ENCODE peak calls at places on chromosomes 3 and 15, in eight cellular contexts. D, X, G, Y, Z, R, A and U are unnamed samples.

GRCh38 chr15:73717802-73718201 is 33.6 kb downstream of the CD276 start:
- DNase-seq in D (no peak), X (no peak), G (no peak), Y (no peak), Z (no peak), R (no peak), A (no peak), U (no peak)

GRCh38 chr3:116281313-116282143 is 163.8 kb downstream of the LSAMP start:
- DNase-seq in D (no peak), X (no peak), G (no peak), Y (no peak), Z (no peak), R (no peak), A (no peak), U (no peak)

GRCh38 chr3:196141866-196142673 is 60.2 kb upstream of the TFRC start:
- DNase-seq in D (peak), X (no peak), G (no peak), Y (no peak), Z (no peak), R (peak), A (no peak), U (no peak)

GRCh38 chr15:73305331-73306211 is 63.2 kb downstream of the HCN4 start:
- DNase-seq in D (peak), X (peak), G (peak), Y (no peak), Z (no peak), R (peak), A (no peak), U (no peak)

GRCh38 chr3:187811580-187812250 is 66.4 kb upstream of the BCL6 start:
- DNase-seq in D (peak), X (peak), G (no peak), Y (no peak), Z (no peak), R (no peak), A (peak), U (no peak)

GRCh38 chr3:136889947-136890346 is 27.9 kb downstream of the NCK1 start:
- DNase-seq in D (no peak), X (no peak), G (no peak), Y (no peak), Z (no peak), R (no peak), A (no peak), U (no peak)

GRCh38 chr3:16828815-16829214 is 55.9 kb upstream of the PLCL2 start:
- DNase-seq in D (no peak), X (peak), G (no peak), Y (no peak), Z (no peak), R (peak), A (peak), U (no peak)

GRCh38 chr3:75692061-75692460 is 27.9 kb downstream of the FRG2C start:
- DNase-seq in D (no peak), X (no peak), G (no peak), Y (no peak), Z (no peak), R (no peak), A (no peak), U (no peak)

GRCh38 chr3:111151438-111151837 is 79.8 kb downstream of the NECTIN3 start:
- DNase-seq in D (peak), X (peak), G (no peak), Y (no peak), Z (no peak), R (peak), A (peak), U (no peak)

GRCh38 chr15:65087873-65088642 is 11.5 kb downstream of the KBTBD13 start:
- DNase-seq in D (no peak), X (no peak), G (peak), Y (no peak), Z (no peak), R (no peak), A (no peak), U (no peak)

GRCh38 chr15:68265086-68265485 is 12.5 kb upstream of the FEM1B start:
- DNase-seq in D (no peak), X (no peak), G (no peak), Y (no peak), Z (no peak), R (no peak), A (no peak), U (no peak)

GRCh38 chr3:37935756-37936666 is 54.6 kb upstream of the VILL start:
- DNase-seq in D (peak), X (peak), G (no peak), Y (no peak), Z (no peak), R (peak), A (peak), U (no peak)

GRCh38 chr3:165518346-165518745 is 318.9 kb downstream of the BCHE start:
- DNase-seq in D (no peak), X (peak), G (no peak), Y (no peak), Z (no peak), R (no peak), A (no peak), U (no peak)

GRCh38 chr15:66078196-66078928 is 175.2 kb downstream of the MEGF11 start:
- DNase-seq in D (no peak), X (no peak), G (no peak), Y (peak), Z (no peak), R (no peak), A (no peak), U (peak)

GRCh38 chr3:58066842-58067241 is 58.6 kb downstream of the FLNB start:
- DNase-seq in D (no peak), X (peak), G (no peak), Y (no peak), Z (no peak), R (no peak), A (no peak), U (no peak)

GRCh38 chr3:46681387-46681786 is 12.1 kb downstream of the ALS2CL start:
- DNase-seq in D (no peak), X (no peak), G (no peak), Y (no peak), Z (no peak), R (no peak), A (no peak), U (no peak)

GRCh38 chr3:171333784-171334464 is 126.3 kb downstream of the TNIK start:
- DNase-seq in D (no peak), X (no peak), G (no peak), Y (no peak), Z (no peak), R (no peak), A (no peak), U (no peak)

GRCh38 chr15:62782100-62782791 is 260.3 kb upstream of the TPM1 start:
- DNase-seq in D (peak), X (peak), G (peak), Y (no peak), Z (no peak), R (peak), A (no peak), U (no peak)

GRCh38 chr3:77460326-77460725 is 420.4 kb downstream of the ROBO2 start:
- DNase-seq in D (no peak), X (peak), G (no peak), Y (no peak), Z (no peak), R (no peak), A (peak), U (no peak)

GRCh38 chr15:68719676-68720075 is 101.0 kb downstream of the ANP32A start:
- DNase-seq in D (no peak), X (no peak), G (no peak), Y (no peak), Z (no peak), R (no peak), A (no peak), U (no peak)

DNA sequence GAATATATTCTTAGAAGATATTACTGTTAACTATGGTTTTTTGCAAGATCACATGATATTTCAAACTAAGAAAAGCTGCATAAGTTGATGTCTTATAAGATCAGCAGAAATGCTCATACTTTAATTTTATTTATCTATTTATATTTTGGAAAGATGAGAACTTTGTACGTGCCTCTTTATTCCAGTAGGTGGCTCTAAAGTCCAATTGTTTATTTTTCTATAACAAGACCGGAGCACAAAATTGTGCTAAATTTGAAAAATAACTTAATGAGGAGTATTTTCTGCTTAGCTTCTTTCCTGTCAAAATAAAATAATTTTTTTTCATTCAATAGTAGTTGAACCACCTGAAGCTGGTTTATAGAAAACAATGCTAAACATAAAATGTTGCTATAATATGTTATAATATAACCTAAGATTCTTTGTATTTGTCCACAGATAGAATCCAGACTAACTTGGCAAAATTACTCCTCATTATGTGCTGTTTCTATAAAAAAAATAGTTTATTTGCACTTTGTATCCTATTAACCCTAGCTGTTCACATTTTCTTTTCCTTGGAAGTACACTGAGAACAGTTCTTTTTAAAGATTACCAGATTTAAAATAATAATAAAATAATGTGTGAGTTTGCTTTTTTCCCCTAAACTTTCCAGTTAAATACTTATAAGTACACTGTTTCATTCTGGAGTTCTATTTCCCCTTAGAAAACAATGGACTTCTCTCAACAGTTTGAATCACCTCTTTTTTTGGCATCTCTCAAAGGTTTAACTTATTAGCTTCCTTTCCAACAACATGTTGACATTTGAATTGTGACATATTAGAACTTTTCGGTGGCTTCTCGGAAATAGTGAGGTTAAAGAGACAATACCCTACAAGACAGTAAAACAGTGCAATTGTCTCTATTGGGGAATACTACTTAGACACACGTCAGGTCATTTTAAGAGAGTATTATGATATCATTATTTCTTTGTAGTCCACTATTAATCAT is 530.0 kb downstream of the MECOM start:
- DNase-seq in D (peak), X (peak), G (no peak), Y (no peak), Z (no peak), R (no peak), A (no peak), U (no peak)
- TF ChIP-seq CTCF in D (peak), X (peak), G (peak), Y (no peak), Z (no peak), R (peak), A (peak), U (peak)

GRCh38 chr3:31976302-31976701 is 4.8 kb downstream of the OSBPL10 start:
- DNase-seq in D (no peak), X (no peak), G (no peak), Y (no peak), Z (no peak), R (no peak), A (no peak), U (no peak)

GRCh38 chr3:31979006-31979697 is 1.9 kb downstream of the OSBPL10 start:
- DNase-seq in D (no peak), X (no peak), G (no peak), Y (no peak), Z (no peak), R (no peak), A (no peak), U (no peak)

GRCh38 chr3:31977736-31978135 is 3.3 kb downstream of the OSBPL10 start:
- DNase-seq in D (no peak), X (no peak), G (no peak), Y (no peak), Z (no peak), R (no peak), A (no peak), U (no peak)

GRCh38 chr3:31980530-31981205 is 394 bp downstream of the OSBPL10 start:
- DNase-seq in D (no peak), X (peak), G (peak), Y (peak), Z (peak), R (peak), A (no peak), U (no peak)

DNA sequence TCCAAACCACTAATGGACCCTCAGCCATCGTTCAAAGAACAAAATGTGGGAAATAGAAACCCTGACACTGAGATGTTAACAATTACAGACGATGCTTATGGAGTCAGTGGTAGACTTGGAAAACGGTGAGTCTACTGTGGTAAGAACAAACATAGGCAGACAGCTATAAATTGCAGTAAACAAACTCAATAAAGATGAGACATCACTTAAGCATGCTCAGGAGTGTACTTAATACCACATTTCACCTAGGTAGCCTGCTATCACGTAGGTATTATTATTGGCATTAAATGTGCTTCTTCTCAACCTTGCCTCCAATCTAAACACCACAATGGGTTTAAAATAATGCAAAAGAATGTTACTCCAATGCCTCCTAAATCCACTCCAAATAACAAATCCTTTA is 2.5 kb downstream of the OSBPL10 start:
- DNase-seq in D (no peak), X (no peak), G (no peak), Y (no peak), Z (no peak), R (no peak), A (no peak), U (no peak)
- TF ChIP-seq CTCF in D (no peak), X (no peak), G (no peak), Y (no peak), Z (no peak), R (no peak), A (no peak), U (no peak)

GRCh38 chr3:128607710-128608048 is 42.9 kb downstream of the RPN1 start:
- DNase-seq in D (no peak), X (no peak), G (no peak), Y (no peak), Z (no peak), R (no peak), A (no peak), U (no peak)

GRCh38 chr3:128605091-128606046 is 45.2 kb downstream of the RPN1 start:
- DNase-seq in D (no peak), X (no peak), G (no peak), Y (no peak), Z (no peak), R (no peak), A (no peak), U (no peak)

GRCh38 chr3:128613083-128613829 is 37.4 kb downstream of the RPN1 start:
- DNase-seq in D (no peak), X (no peak), G (no peak), Y (peak), Z (no peak), R (no peak), A (no peak), U (no peak)

GRCh38 chr3:128610671-128611070 is 39.9 kb downstream of the RPN1 start:
- DNase-seq in D (no peak), X (no peak), G (no peak), Y (no peak), Z (no peak), R (no peak), A (no peak), U (no peak)

GRCh38 chr3:128609294-128609693 is 41.3 kb downstream of the RPN1 start:
- DNase-seq in D (no peak), X (no peak), G (no peak), Y (no peak), Z (no peak), R (no peak), A (no peak), U (no peak)
- TF ChIP-seq CTCF in D (no peak), X (peak), G (no peak), Y (no peak), Z (no peak), R (no peak), A (no peak), U (no peak)

DNA sequence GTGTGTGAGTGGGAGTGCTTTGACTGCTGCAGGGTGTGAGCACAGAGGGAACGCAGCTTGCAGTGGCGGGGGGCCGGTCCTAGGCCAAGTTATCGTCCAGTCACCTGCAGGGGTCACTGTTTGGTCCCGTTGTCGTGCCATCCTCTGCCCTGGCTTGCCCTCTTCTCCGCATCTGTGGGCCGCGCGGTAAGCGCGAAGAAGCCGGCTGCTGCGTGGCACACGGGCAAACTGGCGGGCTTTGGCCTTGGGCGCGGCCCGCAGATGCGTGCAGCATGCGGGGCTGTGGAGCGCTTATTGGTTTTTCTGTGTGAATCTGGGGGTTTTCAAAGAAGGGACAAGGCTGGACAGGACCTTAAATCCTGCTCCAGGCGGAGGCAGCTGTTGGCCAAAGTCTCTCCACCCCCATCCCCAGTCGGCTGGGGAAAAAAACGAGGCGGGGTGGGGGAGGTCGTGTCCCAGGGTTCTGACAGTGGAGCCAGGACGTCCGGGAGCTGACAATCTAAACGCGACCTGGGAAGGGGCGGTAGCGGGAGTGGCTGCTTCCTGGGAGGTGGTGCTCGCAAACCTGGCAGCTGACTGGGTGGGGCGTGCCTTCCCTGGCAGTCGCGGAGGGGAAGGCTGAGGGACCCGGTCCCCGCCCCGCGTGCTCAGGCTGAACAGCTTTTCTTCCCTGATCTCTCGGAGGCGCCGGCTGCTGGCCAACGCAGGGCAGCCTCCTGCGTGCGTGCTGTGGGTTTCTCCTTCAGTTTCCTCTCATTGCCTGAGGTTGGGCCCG is 39.7 kb upstream of the VEPH1 start:
- DNase-seq in D (peak), X (peak), G (peak), Y (no peak), Z (no peak), R (peak), A (no peak), U (no peak)
- TF ChIP-seq CTCF in D (peak), X (peak), G (peak), Y (no peak), Z (no peak), R (peak), A (peak), U (peak)

GRCh38 chr3:9396301-9396631 is 1.1 kb upstream of the SETD5 start:
- DNase-seq in D (peak), X (peak), G (peak), Y (no peak), Z (no peak), R (peak), A (peak), U (peak)

GRCh38 chr3:9397331-9397910 is at the start of gene SETD5:
- DNase-seq in D (peak), X (peak), G (peak), Y (peak), Z (peak), R (peak), A (peak), U (peak)

GRCh38 chr3:9397911-9398714 is 698 bp downstream of the SETD5 start:
- DNase-seq in D (no peak), X (peak), G (peak), Y (peak), Z (peak), R (peak), A (no peak), U (peak)

GRCh38 chr3:9396632-9397330 is 634 bp upstream of the SETD5 start:
- DNase-seq in D (peak), X (peak), G (peak), Y (peak), Z (peak), R (peak), A (peak), U (peak)

DNA sequence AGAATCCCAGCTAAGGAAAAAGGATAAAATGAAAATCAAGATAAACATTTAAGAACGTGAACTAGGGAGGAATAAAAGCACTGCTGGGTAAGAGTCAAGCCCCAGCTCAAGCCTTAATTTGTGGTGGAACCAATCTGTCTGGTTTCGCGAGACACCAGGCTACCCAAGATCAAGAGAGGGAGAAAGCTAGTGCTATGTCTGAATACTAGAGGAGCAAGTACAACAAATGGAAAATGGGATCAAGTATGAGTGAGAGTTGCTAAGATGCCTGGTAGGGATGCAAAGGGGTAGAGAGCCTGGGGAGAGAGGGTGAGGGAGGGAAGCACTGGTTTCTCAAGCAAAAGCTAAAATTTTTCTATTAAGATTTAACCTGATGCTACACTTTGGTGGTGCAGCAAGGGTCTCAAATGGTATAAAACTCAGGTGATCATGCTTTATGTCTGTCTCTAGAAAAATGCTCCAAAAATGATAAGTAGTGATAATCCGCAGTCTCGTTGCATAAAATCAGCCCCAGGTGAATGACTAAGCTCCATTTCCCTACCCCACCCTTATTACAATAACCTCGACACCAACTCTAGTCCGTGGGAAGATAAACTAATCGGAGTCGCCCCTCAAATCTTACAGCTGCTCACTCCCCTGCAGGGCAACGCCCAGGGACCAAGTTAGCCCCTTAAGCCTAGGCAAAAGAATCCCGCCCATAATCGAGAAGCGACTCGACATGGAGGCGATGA is 1.7 kb upstream of the SETD5 start:
- DNase-seq in D (peak), X (no peak), G (no peak), Y (no peak), Z (no peak), R (no peak), A (no peak), U (no peak)
- TF ChIP-seq CTCF in D (no peak), X (no peak), G (no peak), Y (no peak), Z (no peak), R (no peak), A (no peak), U (no peak)

DNA sequence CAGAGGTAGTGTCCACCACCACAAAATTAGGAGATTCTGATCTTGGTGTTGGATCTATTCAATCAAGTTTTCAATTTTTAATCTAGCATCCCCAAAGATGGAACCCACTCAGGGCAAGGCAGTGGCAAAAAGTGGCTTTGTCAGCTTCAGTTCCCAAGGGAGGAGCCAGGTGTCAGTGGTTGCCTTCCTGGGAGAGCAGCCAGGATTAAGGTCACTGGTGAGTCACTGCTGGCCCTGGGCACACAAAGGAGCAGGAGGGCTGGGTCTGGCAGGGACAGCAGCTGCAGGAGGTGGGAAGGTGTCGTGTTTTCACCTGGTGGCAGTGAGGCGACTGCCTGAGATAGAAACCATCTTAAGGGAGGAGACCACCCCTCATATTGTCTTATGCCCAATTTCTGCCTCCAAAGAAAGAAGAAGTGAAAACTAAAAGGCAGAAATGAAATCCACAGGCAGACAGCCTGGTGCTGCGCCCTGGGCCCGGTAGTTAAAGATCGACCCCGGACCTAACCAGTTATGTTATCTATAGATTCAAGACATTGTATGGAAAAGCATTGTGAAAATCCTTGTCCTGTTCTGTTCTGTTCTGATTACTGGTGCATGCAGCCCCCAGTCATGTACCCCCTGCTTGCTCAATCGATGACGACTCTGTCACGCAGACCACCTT is 5.9 kb upstream of the KLHL25 start:
- DNase-seq in D (peak), X (peak), G (peak), Y (no peak), Z (no peak), R (peak), A (peak), U (no peak)
- TF ChIP-seq CTCF in D (peak), X (no peak), G (peak), Y (no peak), Z (no peak), R (peak), A (peak), U (no peak)